ENCODE peak calls at places on chromosome 12, in eight cellular contexts. J is IMR-90, M is heart left ventricle, O is stomach, P is ovary, K is HepG2, G is suprapubic skin, C is tibial nerve. L is an unnamed sample.

GRCh38 chr12:48388938-48389337 is 38.2 kb upstream of the ZNF641 start:
- DNase-seq in J (peak), M (no peak), O (no peak), P (no peak), K (no peak), G (no peak), C (no peak), L (no peak)

GRCh38 chr12:78119351-78119918 is 288.7 kb downstream of the NAV3 start:
- DNase-seq in J (no peak), M (no peak), O (no peak), P (no peak), K (no peak), G (no peak), C (no peak), L (no peak)

GRCh38 chr12:96194901-96195844 is 998 bp downstream of the ELK3 start:
- DNase-seq in J (peak), M (peak), O (peak), P (peak), K (no peak), G (no peak), C (no peak), L (peak)

GRCh38 chr12:109443794-109444193 is 33.3 kb downstream of the KCTD10 start:
- DNase-seq in J (no peak), M (no peak), O (no peak), P (no peak), K (no peak), G (no peak), C (no peak), L (no peak)

GRCh38 chr12:47967461-47968430 is 4.3 kb downstream of the TMEM106C start:
- DNase-seq in J (peak), M (no peak), O (no peak), P (no peak), K (no peak), G (no peak), C (no peak), L (no peak)

GRCh38 chr12:19198272-19198671 is 68.7 kb downstream of the PLEKHA5 start:
- DNase-seq in J (peak), M (no peak), O (no peak), P (no peak), K (no peak), G (no peak), C (no peak), L (no peak)

GRCh38 chr12:31965090-31965489 is 5.9 kb downstream of the RESF1 start:
- DNase-seq in J (no peak), M (no peak), O (no peak), P (no peak), K (no peak), G (no peak), C (no peak), L (no peak)

GRCh38 chr12:2679068-2679815 is 115.5 kb upstream of the FKBP4 start:
- DNase-seq in J (no peak), M (no peak), O (no peak), P (no peak), K (no peak), G (peak), C (no peak), L (no peak)

GRCh38 chr12:43893670-43894069 is 57.8 kb downstream of the TMEM117 start:
- DNase-seq in J (peak), M (no peak), O (no peak), P (no peak), K (no peak), G (no peak), C (no peak), L (no peak)

GRCh38 chr12:24948816-24949722 is at the start of gene BCAT1:
- DNase-seq in J (peak), M (peak), O (peak), P (peak), K (peak), G (peak), C (peak), L (peak)

GRCh38 chr12:22626429-22626828 is 1.5 kb downstream of the ETNK1 start:
- DNase-seq in J (peak), M (no peak), O (no peak), P (no peak), K (no peak), G (no peak), C (no peak), L (no peak)

GRCh38 chr12:22624573-22624907 is 431 bp upstream of the ETNK1 start:
- DNase-seq in J (no peak), M (no peak), O (no peak), P (no peak), K (no peak), G (no peak), C (no peak), L (peak)

GRCh38 chr12:22627351-22627750 is 2.4 kb downstream of the ETNK1 start:
- DNase-seq in J (no peak), M (no peak), O (no peak), P (no peak), K (no peak), G (no peak), C (no peak), L (no peak)

GRCh38 chr12:22625671-22626251 is 790 bp downstream of the ETNK1 start:
- DNase-seq in J (peak), M (no peak), O (peak), P (peak), K (peak), G (no peak), C (peak), L (peak)

GRCh38 chr12:22624908-22625646 is at the start of gene ETNK1:
- DNase-seq in J (peak), M (peak), O (peak), P (peak), K (peak), G (peak), C (peak), L (peak)
- TF ChIP-seq POLR2A in J (peak), M (peak), O (peak), P (peak), K (peak), G (peak), C (peak), L (peak)

DNA sequence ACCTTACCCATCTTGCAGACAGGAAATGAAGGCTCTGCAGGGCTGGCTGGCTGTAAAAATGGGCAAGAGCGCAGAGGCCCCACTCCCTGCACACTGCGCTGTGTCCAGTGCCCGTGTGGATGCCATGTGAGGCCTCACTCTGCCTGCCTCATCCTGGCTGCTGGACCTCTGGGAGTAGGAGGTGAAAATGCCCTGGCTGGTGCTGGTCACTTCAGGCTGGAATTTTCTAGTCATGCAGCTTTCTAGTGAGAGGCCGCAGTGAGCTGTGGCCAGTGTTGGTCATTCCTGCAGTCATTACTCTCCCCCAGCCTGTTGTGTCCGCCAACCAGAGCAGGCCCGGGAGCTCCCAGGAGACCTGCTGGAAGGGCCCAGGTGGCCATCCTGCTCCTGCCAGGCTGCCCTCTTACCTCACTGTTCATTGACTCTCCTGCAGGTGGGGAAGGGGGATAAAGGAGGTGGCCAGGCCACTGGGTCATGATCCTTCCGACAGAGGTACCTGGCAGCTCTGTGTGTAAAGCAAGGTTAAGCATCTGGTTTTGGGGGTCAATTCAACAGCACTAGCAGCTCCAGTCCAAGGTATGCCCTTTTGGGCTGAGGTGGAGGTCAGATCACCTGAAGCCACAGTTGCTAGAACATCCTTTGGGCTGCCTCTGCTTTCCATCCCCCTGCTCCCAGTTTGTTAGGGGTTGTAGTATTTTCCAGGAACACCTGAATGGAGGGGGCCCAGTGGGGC is 39.8 kb downstream of the SH2B3 start:
- DNase-seq in J (no peak), M (no peak), O (peak), P (no peak), K (no peak), G (peak), C (no peak), L (no peak)
- TF ChIP-seq POLR2A in J (no peak), M (no peak), O (no peak), P (no peak), K (no peak), G (no peak), C (no peak), L (no peak)

GRCh38 chr12:104456417-104456949 is at the start of gene CHST11:
- DNase-seq in J (peak), M (peak), O (peak), P (peak), K (no peak), G (peak), C (peak), L (peak)
- TF ChIP-seq POLR2A in J (peak), M (no peak), O (no peak), P (no peak), K (no peak), G (no peak), C (no peak), L (no peak)

DNA sequence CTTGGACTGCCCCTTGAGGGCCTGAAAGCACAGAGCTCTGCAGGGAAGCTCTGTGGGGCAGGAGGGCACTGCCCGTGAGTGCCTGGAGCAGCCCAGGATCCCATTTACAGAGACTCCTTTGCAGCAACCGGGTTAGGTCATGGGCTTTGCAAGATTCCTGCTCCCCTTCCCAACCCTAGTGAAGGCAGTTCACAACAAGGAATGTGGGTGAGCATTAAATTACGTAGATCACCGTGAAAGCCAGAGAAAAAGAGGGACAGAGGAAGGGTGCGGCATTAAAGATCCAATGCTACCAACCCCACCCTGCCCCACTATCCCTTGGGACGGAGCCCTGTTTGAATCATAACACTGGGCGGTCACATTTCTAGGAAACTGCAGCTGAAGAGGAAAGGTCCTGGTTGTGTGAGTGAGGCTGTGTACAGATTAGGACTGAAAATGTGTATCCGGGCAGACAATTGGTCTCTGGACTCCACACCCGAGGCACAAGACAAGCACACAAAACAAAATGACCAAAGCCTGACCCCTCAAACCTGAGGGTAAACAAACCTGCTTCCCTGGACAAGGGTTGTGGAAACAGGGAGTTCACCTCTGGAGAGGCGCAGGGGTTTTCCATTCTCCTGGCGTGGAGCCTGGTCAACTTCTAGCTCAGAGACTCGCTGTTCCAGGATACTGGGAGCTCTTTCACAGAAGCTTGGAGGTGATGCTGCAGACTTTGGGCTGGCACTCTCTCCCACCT is 16.8 kb downstream of the NINJ2 start:
- DNase-seq in J (no peak), M (peak), O (peak), P (peak), K (peak), G (no peak), C (peak), L (no peak)
- TF ChIP-seq POLR2A in J (no peak), M (no peak), O (no peak), P (no peak), K (peak), G (no peak), C (no peak), L (no peak)

GRCh38 chr12:6765048-6765633 is 1.0 kb upstream of the PTMS start:
- DNase-seq in J (no peak), M (no peak), O (no peak), P (no peak), K (no peak), G (no peak), C (no peak), L (no peak)

GRCh38 chr12:6767301-6767591 is 1.1 kb downstream of the PTMS start:
- DNase-seq in J (no peak), M (no peak), O (no peak), P (no peak), K (no peak), G (no peak), C (no peak), L (no peak)

GRCh38 chr12:6766651-6767300 is 613 bp downstream of the PTMS start:
- DNase-seq in J (peak), M (peak), O (peak), P (peak), K (peak), G (peak), C (peak), L (no peak)

GRCh38 chr12:6764011-6764828 is 1.9 kb upstream of the PTMS start:
- DNase-seq in J (peak), M (peak), O (peak), P (peak), K (peak), G (peak), C (peak), L (peak)

GRCh38 chr12:6765634-6766581 is at the start of gene PTMS:
- DNase-seq in J (peak), M (peak), O (peak), P (peak), K (peak), G (peak), C (peak), L (no peak)
- TF ChIP-seq POLR2A in J (peak), M (no peak), O (no peak), P (peak), K (peak), G (no peak), C (peak), L (peak)

DNA sequence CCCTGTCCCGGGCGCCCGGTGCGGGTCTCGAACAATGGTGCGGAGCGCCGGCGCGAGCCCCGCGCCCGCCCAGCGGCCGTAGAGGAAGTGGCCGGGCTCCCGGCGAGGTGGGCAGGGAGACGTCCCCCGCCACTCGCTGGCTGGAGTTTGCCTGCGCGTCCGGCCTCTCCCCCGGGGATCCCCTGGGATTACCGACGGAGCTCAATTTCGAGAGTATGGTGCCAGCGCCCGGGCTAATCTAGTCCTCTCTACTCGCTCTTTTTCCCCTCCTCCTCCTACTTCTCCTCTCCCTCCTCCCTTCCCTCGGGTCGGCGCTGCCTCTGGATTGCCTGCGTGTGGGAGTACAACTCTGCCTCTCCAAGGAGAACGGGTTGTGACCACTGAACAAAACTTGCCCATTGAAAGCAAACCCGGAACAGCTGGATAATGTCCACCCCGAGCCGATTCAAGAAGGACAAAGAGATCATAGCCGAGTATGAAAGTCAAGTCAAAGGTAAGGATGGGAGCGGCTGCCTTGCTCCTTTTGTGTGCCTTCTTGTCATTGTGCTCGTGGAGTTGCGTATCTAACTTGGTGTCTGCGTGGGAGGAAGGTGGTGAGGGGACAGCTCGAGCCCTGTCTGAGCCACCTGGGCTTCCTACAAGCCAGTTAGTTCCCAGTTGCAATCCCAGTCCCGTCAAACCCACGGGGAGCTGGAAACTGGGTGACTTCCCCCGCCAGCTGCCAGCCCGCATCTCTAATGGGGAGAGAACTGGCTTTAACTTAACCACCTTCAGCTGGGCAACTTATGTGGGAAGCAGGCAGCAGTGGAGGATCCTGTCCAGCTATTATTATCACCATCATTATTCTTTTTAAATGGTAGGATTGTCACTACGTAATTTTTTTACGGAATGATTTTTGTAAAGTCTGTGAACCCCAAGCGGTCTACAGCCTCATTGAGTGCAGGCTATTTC is at the start of gene SRGAP1:
- DNase-seq in J (peak), M (peak), O (peak), P (peak), K (peak), G (peak), C (peak), L (peak)
- TF ChIP-seq POLR2A in J (peak), M (no peak), O (no peak), P (no peak), K (no peak), G (no peak), C (no peak), L (peak)

GRCh38 chr12:124874988-124875802 is 11.5 kb upstream of the SCARB1 start:
- DNase-seq in J (no peak), M (no peak), O (no peak), P (no peak), K (no peak), G (no peak), C (no peak), L (no peak)

GRCh38 chr12:124874188-124874587 is 10.5 kb upstream of the SCARB1 start:
- DNase-seq in J (no peak), M (no peak), O (no peak), P (no peak), K (no peak), G (no peak), C (no peak), L (no peak)

GRCh38 chr12:124870515-124870914 is 6.9 kb upstream of the SCARB1 start:
- DNase-seq in J (no peak), M (no peak), O (no peak), P (no peak), K (no peak), G (no peak), C (no peak), L (no peak)

GRCh38 chr12:124871297-124871696 is 7.6 kb upstream of the SCARB1 start:
- DNase-seq in J (no peak), M (no peak), O (no peak), P (no peak), K (no peak), G (no peak), C (no peak), L (no peak)

GRCh38 chr12:124872068-124872719 is 8.5 kb upstream of the SCARB1 start:
- DNase-seq in J (no peak), M (no peak), O (no peak), P (no peak), K (no peak), G (no peak), C (no peak), L (no peak)
- TF ChIP-seq POLR2A in J (no peak), M (no peak), O (no peak), P (no peak), K (no peak), G (no peak), C (no peak), L (no peak)

GRCh38 chr12:107318554-107318803 is 225.1 kb upstream of the CRY1 start:
- DNase-seq in J (no peak), M (no peak), O (no peak), P (no peak), K (no peak), G (no peak), C (no peak), L (no peak)

GRCh38 chr12:107318804-107319535 is 225.6 kb upstream of the CRY1 start:
- DNase-seq in J (peak), M (peak), O (no peak), P (no peak), K (no peak), G (no peak), C (no peak), L (no peak)

GRCh38 chr12:107320031-107320928 is 226.9 kb upstream of the CRY1 start:
- DNase-seq in J (peak), M (peak), O (no peak), P (no peak), K (peak), G (no peak), C (no peak), L (peak)

GRCh38 chr12:107319536-107320030 is 226.2 kb upstream of the CRY1 start:
- DNase-seq in J (no peak), M (peak), O (no peak), P (no peak), K (no peak), G (no peak), C (no peak), L (no peak)

DNA sequence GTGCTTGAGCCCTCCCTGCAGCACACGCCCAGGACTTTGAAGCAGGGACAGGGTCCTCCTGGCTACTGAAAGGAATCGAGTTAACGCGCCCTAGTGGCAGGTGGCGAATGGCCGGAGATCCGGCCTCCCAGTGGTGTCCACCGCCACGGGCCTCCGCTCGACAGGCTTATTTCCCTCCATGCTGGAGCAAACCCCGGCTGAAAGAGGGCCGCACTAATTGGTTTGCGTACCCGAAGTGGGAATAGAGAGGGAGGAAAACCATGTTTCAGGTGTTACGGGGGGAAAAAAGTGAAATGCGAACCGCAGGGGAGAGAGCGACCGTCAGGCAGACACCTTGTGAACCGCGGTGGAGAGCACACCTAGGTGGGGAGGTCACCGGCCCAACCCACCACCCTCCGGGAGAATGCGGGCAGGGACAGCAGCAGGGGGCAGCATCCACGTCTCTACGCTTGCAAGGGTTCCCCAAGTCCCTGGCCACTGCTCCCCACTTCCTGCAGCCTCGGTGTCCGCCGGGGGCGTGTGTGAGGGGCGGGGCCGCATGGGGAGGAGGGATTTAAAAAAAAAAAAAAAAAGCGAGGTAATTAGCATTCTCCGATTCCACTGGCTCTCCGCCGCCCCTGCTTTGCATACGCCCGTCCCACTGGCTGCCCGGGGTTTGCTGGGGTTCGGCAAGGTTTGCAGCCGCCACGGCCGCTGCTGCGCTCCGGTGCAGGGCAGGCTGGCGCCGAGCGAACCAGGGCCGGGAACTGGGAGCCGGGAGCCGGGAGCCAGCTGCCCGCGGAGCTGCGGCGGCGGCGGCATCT is 224.6 kb upstream of the CRY1 start:
- DNase-seq in J (peak), M (peak), O (peak), P (no peak), K (peak), G (peak), C (peak), L (peak)
- TF ChIP-seq POLR2A in J (no peak), M (no peak), O (no peak), P (no peak), K (peak), G (no peak), C (no peak), L (peak)

GRCh38 chr12:79689477-79690155 is 1.1 kb downstream of the PAWR start:
- DNase-seq in J (peak), M (peak), O (peak), P (peak), K (peak), G (no peak), C (no peak), L (no peak)
- TF ChIP-seq POLR2A in J (no peak), M (no peak), O (no peak), P (no peak), K (no peak), G (no peak), C (no peak), L (no peak)